ENCODE peak calls at places on chromosome 3, in seven cellular contexts. Q is H1, V is neuronal stem cell, O is IMR-90, B is mesenchymal stem cell, Z is trophoblast cell, X is H9. C is an unnamed sample.
A peak's percentile ranks its signal among the peaks of the same experiment; 100 is the strongest.

GRCh38 chr3:155744091-155744625 is 713 bp downstream of the PLCH1 start:
- DNase-seq in Q (peak; percentile 96), B (peak; percentile 46), V (peak; percentile 84), O (peak; percentile 4), Z (peak; percentile 6), X (peak; percentile 79), C (peak; percentile 81)

GRCh38 chr3:58534592-58535494 is 2.1 kb downstream of the ACOX2 start:
- DNase-seq in Z (no peak), X (no peak), O (no peak), Q (no peak), V (no peak), B (no peak), C (no peak)

GRCh38 chr3:149291178-149291577 is 42.3 kb downstream of the TM4SF18 start:
- DNase-seq in O (no peak), V (no peak), Z (no peak), X (no peak), Q (no peak), B (no peak), C (no peak)

GRCh38 chr3:77414881-77415280 is 375.0 kb downstream of the ROBO2 start:
- DNase-seq in B (no peak), Z (no peak), V (no peak), O (no peak), X (no peak), Q (no peak), C (no peak)

GRCh38 chr3:180420804-180421203 is 181.2 kb upstream of the TTC14 start:
- DNase-seq in Q (no peak), X (no peak), B (no peak), Z (no peak), O (peak; percentile 39), V (no peak), C (no peak)

GRCh38 chr3:66041116-66041515 is 2.4 kb upstream of the MAGI1 start:
- DNase-seq in X (no peak), B (peak; percentile 59), O (peak; percentile 78), V (no peak), Z (no peak), Q (no peak), C (no peak)

GRCh38 chr3:180633722-180634121 is 31.8 kb downstream of the TTC14 start:
- DNase-seq in B (no peak), V (no peak), X (peak; percentile 41), O (no peak), Z (no peak), Q (no peak), C (peak; percentile 34)

GRCh38 chr3:128649264-128649663 is 1.4 kb downstream of the RPN1 start:
- DNase-seq in V (no peak), Q (no peak), O (no peak), Z (no peak), B (no peak), X (no peak), C (no peak)

GRCh38 chr3:117404153-117404552 is 694.6 kb downstream of the TUSC7 start:
- DNase-seq in Q (no peak), Z (no peak), O (no peak), V (no peak), B (no peak), X (no peak), C (no peak)

GRCh38 chr3:174125267-174125844 is 727.8 kb downstream of the NLGN1 start:
- DNase-seq in Z (no peak), Q (no peak), X (peak; percentile 32), V (no peak), O (peak; percentile 65), B (peak; percentile 50), C (peak; percentile 73)

GRCh38 chr3:4290272-4290893 is 12.8 kb upstream of the SETMAR start:
- DNase-seq in X (no peak), Z (peak; percentile 28), O (peak; percentile 48), Q (no peak), V (peak; percentile 50), B (peak; percentile 48), C (peak; percentile 38)

GRCh38 chr3:63912768-63913588 is 795 bp upstream of the SCAANT1 start:
- DNase-seq in Q (peak; percentile 79), Z (peak; percentile 65), V (peak; percentile 36), O (peak; percentile 78), X (peak; percentile 56), B (peak; percentile 84), C (peak; percentile 70)

GRCh38 chr3:111954228-111954990 is 24.4 kb upstream of the ABHD10 start:
- DNase-seq in O (peak; percentile 11), Z (no peak), X (no peak), B (no peak), V (no peak), Q (no peak), C (no peak)

GRCh38 chr3:16528581-16528993 is 15.1 kb upstream of the RFTN1 start:
- DNase-seq in O (no peak), V (no peak), B (no peak), X (no peak), Z (no peak), Q (no peak), C (no peak)

GRCh38 chr3:15505412-15506165 is 15.9 kb downstream of the COLQ start:
- DNase-seq in B (no peak), V (no peak), Z (no peak), X (no peak), Q (no peak), O (no peak), C (no peak)
- H2BK120ac ChIP-seq in B (no peak overlapping the region), V (no peak overlapping the region), Z (no peak overlapping the region), X (no peak overlapping the region), Q (no peak overlapping the region), O (no peak overlapping the region), C (no peak overlapping the region)

DNA sequence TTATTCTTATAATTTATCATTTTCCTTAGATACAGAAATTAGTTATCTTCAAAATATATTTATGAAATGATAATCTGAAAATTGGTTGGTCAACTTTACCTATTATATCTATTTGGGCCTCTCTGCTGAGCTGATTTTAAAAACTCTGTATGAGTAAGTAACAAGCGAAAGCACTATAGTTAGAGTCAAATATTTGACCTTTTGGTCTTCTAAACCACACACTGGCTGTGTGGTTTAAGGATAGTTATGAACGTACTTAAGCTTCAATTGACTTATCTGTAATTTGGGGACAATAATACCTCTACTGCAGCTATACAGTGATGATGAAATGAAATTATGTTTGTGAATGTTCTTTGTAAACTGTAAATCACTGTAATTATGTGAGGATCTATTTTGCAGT is 763.9 kb upstream of the GRM7 start:
- DNase-seq in Q (no peak), V (no peak), Z (no peak), X (no peak), B (peak; percentile 21), O (no peak), C (no peak)
- H3K79me1 ChIP-seq in Q (no peaks in the 10 kb centered on the region), V (no peaks in the 10 kb centered on the region), Z (no peaks in the 10 kb centered on the region), X (no peaks in the 10 kb centered on the region), B (no peaks in the 10 kb centered on the region), O (no peaks in the 10 kb centered on the region), C (no peaks in the 10 kb centered on the region)

DNA sequence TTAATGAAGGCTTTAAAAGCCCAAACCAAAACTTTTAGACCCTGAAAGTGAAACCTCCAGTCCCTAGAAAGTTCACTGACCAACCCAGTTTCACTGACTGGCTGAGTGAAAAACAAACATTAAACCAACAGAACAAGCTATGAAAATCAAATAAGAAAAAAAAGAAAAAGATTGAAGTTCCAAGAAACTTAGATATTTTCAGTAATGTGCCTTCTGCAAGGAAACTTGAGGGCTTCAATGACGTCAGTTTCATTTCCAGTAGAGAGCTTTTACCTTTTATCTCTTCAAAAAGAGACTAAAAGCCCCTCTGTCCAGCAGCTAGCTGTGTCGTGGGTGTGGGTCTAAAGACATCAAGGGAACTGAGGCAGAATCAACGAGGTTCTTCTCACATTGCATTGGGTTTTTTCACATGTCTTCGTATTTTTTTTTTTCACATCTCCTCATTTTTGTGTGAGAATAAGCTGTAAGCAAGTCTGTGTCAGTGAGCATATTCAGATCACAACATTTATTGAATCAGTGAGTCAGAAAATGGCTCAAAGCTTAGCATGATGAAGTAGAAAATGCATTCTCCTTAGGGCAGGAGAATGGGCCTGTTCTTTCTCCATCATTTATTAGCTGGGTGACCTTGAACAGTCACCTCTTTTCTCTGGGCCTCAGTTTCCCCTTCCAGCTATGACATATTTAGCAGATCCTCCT is 54.8 kb upstream of the BCL6 start:
- DNase-seq in Q (no peak), B (no peak), V (no peak), O (peak; percentile 24), Z (no peak), X (no peak), C (no peak)
- H2BK120ac ChIP-seq in Q (no peak overlapping the region), B (no peak overlapping the region), V (no peak overlapping the region), O (no peak overlapping the region), Z (no peak overlapping the region), X (no peak overlapping the region), C (no peak overlapping the region)

GRCh38 chr3:42991369-42992315 is 12.5 kb downstream of the GASK1A start:
- DNase-seq in O (peak; percentile 9), Z (no peak), X (no peak), Q (no peak), B (no peak), V (no peak), C (peak; percentile 62)

GRCh38 chr3:42983927-42984326 is 4.8 kb downstream of the GASK1A start:
- DNase-seq in O (no peak), X (no peak), V (no peak), Q (no peak), B (no peak), Z (no peak), C (no peak)

GRCh38 chr3:42988097-42988496 is 9.0 kb downstream of the GASK1A start:
- DNase-seq in V (no peak), Z (no peak), B (no peak), X (no peak), O (no peak), Q (no peak), C (no peak)

GRCh38 chr3:42984701-42985100 is 5.6 kb downstream of the GASK1A start:
- DNase-seq in O (no peak), V (no peak), Q (no peak), Z (no peak), B (no peak), X (no peak), C (peak; percentile 50)

DNA sequence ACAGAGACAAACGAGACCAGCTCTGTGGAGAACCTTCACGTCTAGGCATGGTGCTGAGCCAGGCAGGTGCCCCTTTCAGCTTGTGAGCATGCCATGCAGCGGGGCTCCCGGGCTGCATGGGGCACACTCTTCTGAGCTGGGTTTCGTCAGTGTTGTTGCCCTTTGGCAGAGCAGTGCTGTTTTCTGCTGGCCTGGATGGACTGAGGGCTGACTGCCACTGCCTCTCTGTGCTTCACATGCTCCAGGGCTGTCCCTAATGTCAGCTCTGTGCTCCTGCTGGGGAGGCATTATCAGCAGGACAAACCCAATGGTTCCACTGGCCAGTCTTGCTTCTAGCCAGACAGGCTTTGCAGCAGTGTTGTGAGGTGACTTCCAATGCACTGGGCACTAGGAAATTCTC is 9.5 kb downstream of the GASK1A start:
- DNase-seq in Z (no peak), X (no peak), O (no peak), B (no peak), Q (no peak), V (no peak), C (no peak)
- H3K79me1 ChIP-seq in Z (no peaks in the 10 kb centered on the region), X (no peaks in the 10 kb centered on the region), O (no peaks in the 10 kb centered on the region), B (no peaks in the 10 kb centered on the region), Q (peaks cover 4% of the 10 kb centered on the region), V (no peaks in the 10 kb centered on the region), C (no peaks in the 10 kb centered on the region)

C was measured in mesendoderm.